ENCODE peak calls at places on chromosome 17, in seven cellular contexts. One of them, this sample, is unnamed.

GRCh38 chr17:46026045-46026814 is 27.2 kb downstream of the STH start:
- DNase-seq in heart left ventricle: peak; percentile 52
- DNase-seq in NCI-H1694 treated with DMSO at 0.1 percent for 48 hours: no peak
- DNase-seq in HuH-7.5: no peak
- DNase-seq in germinal center: no peak
- DNase-seq in IMR-90: no peak
- DNase-seq in stomach: no peak
- DNase-seq in this sample: no peak

GRCh38 chr17:69344939-69345338 is 18.0 kb upstream of the ABCA5 start:
- DNase-seq in heart left ventricle: no peak
- DNase-seq in NCI-H1694 treated with DMSO at 0.1 percent for 48 hours: no peak
- DNase-seq in HuH-7.5: no peak
- DNase-seq in germinal center: no peak
- DNase-seq in IMR-90: no peak
- DNase-seq in stomach: no peak
- DNase-seq in this sample: no peak

GRCh38 chr17:31453896-31454295 is 62.4 kb downstream of the RAB11FIP4 start:
- DNase-seq in heart left ventricle: no peak
- DNase-seq in NCI-H1694 treated with DMSO at 0.1 percent for 48 hours: no peak
- DNase-seq in HuH-7.5: no peak
- DNase-seq in germinal center: no peak
- DNase-seq in IMR-90: no peak
- DNase-seq in stomach: no peak
- DNase-seq in this sample: no peak

GRCh38 chr17:42578282-42578869 is 847 bp upstream of the PSMC3IP start:
- DNase-seq in heart left ventricle: peak; percentile 68
- DNase-seq in NCI-H1694 treated with DMSO at 0.1 percent for 48 hours: peak; percentile 83
- DNase-seq in HuH-7.5: peak; percentile 82
- DNase-seq in germinal center: peak; percentile 86
- DNase-seq in IMR-90: peak; percentile 70
- DNase-seq in stomach: peak; percentile 79
- DNase-seq in this sample: peak; percentile 69

GRCh38 chr17:32695864-32696263 is 181.1 kb downstream of the MYO1D start:
- DNase-seq in heart left ventricle: no peak
- DNase-seq in NCI-H1694 treated with DMSO at 0.1 percent for 48 hours: no peak
- DNase-seq in HuH-7.5: no peak
- DNase-seq in germinal center: no peak
- DNase-seq in IMR-90: no peak
- DNase-seq in stomach: no peak
- DNase-seq in this sample: no peak

GRCh38 chr17:82296511-82297279 is 20.7 kb downstream of the CD7 start:
- DNase-seq in heart left ventricle: no peak
- DNase-seq in NCI-H1694 treated with DMSO at 0.1 percent for 48 hours: no peak
- DNase-seq in HuH-7.5: no peak
- DNase-seq in germinal center: no peak
- DNase-seq in IMR-90: no peak
- DNase-seq in stomach: no peak
- DNase-seq in this sample: no peak

GRCh38 chr17:20097362-20097761 is 88.2 kb downstream of the SPECC1 start:
- DNase-seq in heart left ventricle: no peak
- DNase-seq in NCI-H1694 treated with DMSO at 0.1 percent for 48 hours: no peak
- DNase-seq in HuH-7.5: no peak
- DNase-seq in germinal center: no peak
- DNase-seq in IMR-90: no peak
- DNase-seq in stomach: no peak
- DNase-seq in this sample: no peak

GRCh38 chr17:19411641-19412040 is 609 bp downstream of the RNF112 start:
- DNase-seq in heart left ventricle: no peak
- DNase-seq in NCI-H1694 treated with DMSO at 0.1 percent for 48 hours: peak; percentile 61
- DNase-seq in HuH-7.5: no peak
- DNase-seq in germinal center: no peak
- DNase-seq in IMR-90: no peak
- DNase-seq in stomach: no peak
- DNase-seq in this sample: no peak

This sample was measured in putamen.